ENCODE peak calls at places on chromosomes 6 and 20, in ten cellular contexts. One of them, this sample, is unnamed.

GRCh38 chr6:126066068-126067048 is 80.0 kb downstream of the TRMT11 start:
- DNase-seq in OCI-LY7: no peak
- DNase-seq in fibroblast of lung: no peak
- DNase-seq in pancreas: no peak
- DNase-seq in heart right ventricle: no peak
- DNase-seq in HAP-1: no peak
- DNase-seq in lung: no peak
- DNase-seq in A549: no peak
- DNase-seq in tibial artery: no peak
- DNase-seq in heart left ventricle: no peak
- DNase-seq in this sample: no peak

GRCh38 chr20:45882469-45883099 is 1.6 kb downstream of the ZSWIM1 start:
- DNase-seq in OCI-LY7: no peak
- DNase-seq in heart right ventricle: no peak
- DNase-seq in pancreas: no peak
- DNase-seq in lung: no peak
- DNase-seq in heart left ventricle: no peak
- DNase-seq in tibial artery: no peak
- DNase-seq in A549: no peak
- DNase-seq in HAP-1: no peak
- DNase-seq in fibroblast of lung: no peak
- DNase-seq in this sample: no peak

GRCh38 chr6:161101517-161101916 is 109.9 kb downstream of the MAP3K4 start:
- DNase-seq in A549: no peak
- DNase-seq in OCI-LY7: peak; percentile 10
- DNase-seq in tibial artery: no peak
- DNase-seq in fibroblast of lung: no peak
- DNase-seq in heart right ventricle: no peak
- DNase-seq in heart left ventricle: no peak
- DNase-seq in HAP-1: no peak
- DNase-seq in pancreas: no peak
- DNase-seq in lung: no peak
- DNase-seq in this sample: no peak

GRCh38 chr6:3457710-3458605 is 1.1 kb upstream of the SLC22A23 start:
- DNase-seq in OCI-LY7: no peak
- DNase-seq in pancreas: peak; percentile 54
- DNase-seq in heart left ventricle: peak; percentile 16
- DNase-seq in heart right ventricle: peak; percentile 26
- DNase-seq in lung: no peak
- DNase-seq in tibial artery: peak; percentile 30
- DNase-seq in fibroblast of lung: peak; percentile 41
- DNase-seq in HAP-1: peak; percentile 78
- DNase-seq in A549: peak; percentile 63
- DNase-seq in this sample: no peak

GRCh38 chr20:63278661-63279060 is 6.0 kb downstream of the ARFGAP1 start:
- DNase-seq in heart right ventricle: no peak
- DNase-seq in heart left ventricle: no peak
- DNase-seq in lung: no peak
- DNase-seq in fibroblast of lung: no peak
- DNase-seq in pancreas: peak; percentile 16
- DNase-seq in OCI-LY7: no peak
- DNase-seq in A549: no peak
- DNase-seq in tibial artery: no peak
- DNase-seq in HAP-1: no peak
- DNase-seq in this sample: no peak

GRCh38 chr20:41135888-41136243 is 1.5 kb upstream of the PLCG1 start:
- DNase-seq in tibial artery: no peak
- DNase-seq in OCI-LY7: no peak
- DNase-seq in heart right ventricle: no peak
- DNase-seq in HAP-1: no peak
- DNase-seq in pancreas: no peak
- DNase-seq in heart left ventricle: no peak
- DNase-seq in fibroblast of lung: no peak
- DNase-seq in lung: no peak
- DNase-seq in A549: no peak
- DNase-seq in this sample: no peak

GRCh38 chr20:62234346-62234745 is 4.0 kb upstream of the OSBPL2 start:
- DNase-seq in lung: no peak
- DNase-seq in HAP-1: no peak
- DNase-seq in fibroblast of lung: no peak
- DNase-seq in A549: no peak
- DNase-seq in heart left ventricle: no peak
- DNase-seq in OCI-LY7: no peak
- DNase-seq in tibial artery: no peak
- DNase-seq in heart right ventricle: peak; percentile 49
- DNase-seq in pancreas: peak; percentile 58
- DNase-seq in this sample: no peak

GRCh38 chr6:63923139-63923739 is 287.6 kb downstream of the PHF3 start:
- DNase-seq in tibial artery: no peak
- DNase-seq in heart left ventricle: no peak
- DNase-seq in OCI-LY7: peak; percentile 56
- DNase-seq in heart right ventricle: no peak
- DNase-seq in pancreas: no peak
- DNase-seq in lung: no peak
- DNase-seq in fibroblast of lung: peak; percentile 25
- DNase-seq in HAP-1: peak; percentile 28
- DNase-seq in A549: peak; percentile 31
- DNase-seq in this sample: no peak

GRCh38 chr6:142756215-142756630 is 188.8 kb downstream of the HIVEP2 start:
- DNase-seq in heart left ventricle: no peak
- DNase-seq in fibroblast of lung: peak; percentile 83
- DNase-seq in OCI-LY7: no peak
- DNase-seq in tibial artery: no peak
- DNase-seq in heart right ventricle: no peak
- DNase-seq in A549: peak; percentile 38
- DNase-seq in lung: no peak
- DNase-seq in HAP-1: no peak
- DNase-seq in pancreas: no peak
- DNase-seq in this sample: no peak

GRCh38 chr20:59031326-59032022 is 661 bp downstream of the ATP5F1E start:
- DNase-seq in heart right ventricle: no peak
- DNase-seq in fibroblast of lung: no peak
- DNase-seq in A549: no peak
- DNase-seq in HAP-1: no peak
- DNase-seq in OCI-LY7: peak; percentile 48
- DNase-seq in pancreas: no peak
- DNase-seq in heart left ventricle: no peak
- DNase-seq in lung: no peak
- DNase-seq in tibial artery: no peak
- DNase-seq in this sample: no peak

GRCh38 chr20:46990017-46990810 is 95.6 kb downstream of the EYA2 start:
- DNase-seq in fibroblast of lung: no peak
- DNase-seq in lung: no peak
- DNase-seq in tibial artery: peak; percentile 42
- DNase-seq in pancreas: no peak
- DNase-seq in heart right ventricle: no peak
- DNase-seq in OCI-LY7: no peak
- DNase-seq in heart left ventricle: no peak
- DNase-seq in HAP-1: no peak
- DNase-seq in A549: no peak
- DNase-seq in this sample: no peak

GRCh38 chr20:33663161-33664084 is 1.3 kb downstream of the C20orf144 start:
- DNase-seq in pancreas: peak; percentile 90
- DNase-seq in lung: peak; percentile 82
- DNase-seq in OCI-LY7: peak; percentile 91
- DNase-seq in heart left ventricle: peak; percentile 84
- DNase-seq in tibial artery: peak; percentile 67
- DNase-seq in fibroblast of lung: peak; percentile 72
- DNase-seq in HAP-1: peak; percentile 77
- DNase-seq in heart right ventricle: peak; percentile 87
- DNase-seq in A549: peak; percentile 68
- DNase-seq in this sample: peak; percentile 96

GRCh38 chr6:112189494-112189893 is 64.9 kb downstream of the LAMA4 start:
- DNase-seq in pancreas: no peak
- DNase-seq in heart left ventricle: no peak
- DNase-seq in OCI-LY7: no peak
- DNase-seq in heart right ventricle: peak; percentile 19
- DNase-seq in tibial artery: no peak
- DNase-seq in A549: no peak
- DNase-seq in fibroblast of lung: peak; percentile 74
- DNase-seq in lung: no peak
- DNase-seq in HAP-1: no peak
- DNase-seq in this sample: no peak

GRCh38 chr6:137145421-137145820 is 28.0 kb downstream of the IL22RA2 start:
- DNase-seq in lung: no peak
- DNase-seq in HAP-1: no peak
- DNase-seq in OCI-LY7: no peak
- DNase-seq in fibroblast of lung: no peak
- DNase-seq in heart left ventricle: no peak
- DNase-seq in heart right ventricle: no peak
- DNase-seq in pancreas: no peak
- DNase-seq in A549: no peak
- DNase-seq in tibial artery: no peak
- DNase-seq in this sample: no peak

GRCh38 chr20:58722877-58723627 is 30.5 kb downstream of the NPEPL1 start:
- DNase-seq in HAP-1: no peak
- DNase-seq in fibroblast of lung: no peak
- DNase-seq in heart left ventricle: no peak
- DNase-seq in tibial artery: no peak
- DNase-seq in OCI-LY7: no peak
- DNase-seq in pancreas: no peak
- DNase-seq in A549: no peak
- DNase-seq in heart right ventricle: no peak
- DNase-seq in lung: peak; percentile 23
- DNase-seq in this sample: peak; percentile 37

GRCh38 chr6:37974943-37975342 is 155.4 kb downstream of the ZFAND3 start:
- DNase-seq in lung: no peak
- DNase-seq in pancreas: no peak
- DNase-seq in heart right ventricle: no peak
- DNase-seq in HAP-1: no peak
- DNase-seq in tibial artery: no peak
- DNase-seq in fibroblast of lung: no peak
- DNase-seq in OCI-LY7: no peak
- DNase-seq in A549: no peak
- DNase-seq in heart left ventricle: no peak
- DNase-seq in this sample: no peak

GRCh38 chr6:37971263-37971662 is 151.7 kb downstream of the ZFAND3 start:
- DNase-seq in tibial artery: no peak
- DNase-seq in heart right ventricle: no peak
- DNase-seq in heart left ventricle: no peak
- DNase-seq in pancreas: no peak
- DNase-seq in lung: no peak
- DNase-seq in HAP-1: no peak
- DNase-seq in fibroblast of lung: no peak
- DNase-seq in A549: no peak
- DNase-seq in OCI-LY7: no peak
- DNase-seq in this sample: no peak

GRCh38 chr6:37972994-37973757 is 153.6 kb downstream of the ZFAND3 start:
- DNase-seq in lung: no peak
- DNase-seq in heart right ventricle: no peak
- DNase-seq in pancreas: no peak
- DNase-seq in tibial artery: no peak
- DNase-seq in HAP-1: no peak
- DNase-seq in OCI-LY7: no peak
- DNase-seq in heart left ventricle: no peak
- DNase-seq in A549: no peak
- DNase-seq in fibroblast of lung: no peak
- DNase-seq in this sample: no peak

GRCh38 chr6:37971711-37972410 is 152.3 kb downstream of the ZFAND3 start:
- DNase-seq in A549: no peak
- DNase-seq in heart left ventricle: no peak
- DNase-seq in tibial artery: no peak
- DNase-seq in pancreas: no peak
- DNase-seq in heart right ventricle: no peak
- DNase-seq in lung: no peak
- DNase-seq in OCI-LY7: no peak
- DNase-seq in fibroblast of lung: no peak
- DNase-seq in HAP-1: no peak
- DNase-seq in this sample: no peak

GRCh38 chr6:37974381-37974780 is 154.9 kb downstream of the ZFAND3 start:
- DNase-seq in heart right ventricle: no peak
- DNase-seq in pancreas: no peak
- DNase-seq in heart left ventricle: no peak
- DNase-seq in HAP-1: no peak
- DNase-seq in lung: no peak
- DNase-seq in A549: no peak
- DNase-seq in OCI-LY7: no peak
- DNase-seq in fibroblast of lung: no peak
- DNase-seq in tibial artery: no peak
- DNase-seq in this sample: no peak
- H3K9me3 ChIP-seq in heart right ventricle: peaks cover 17% of the 10 kb centered on the region
- H3K9me3 ChIP-seq in pancreas: no peaks in the 10 kb centered on the region
- H3K9me3 ChIP-seq in heart left ventricle: peaks cover 7% of the 10 kb centered on the region
- H3K9me3 ChIP-seq in HAP-1: no peaks in the 10 kb centered on the region
- H3K9me3 ChIP-seq in lung: no peaks in the 10 kb centered on the region
- H3K9me3 ChIP-seq in A549: peaks cover 10% of the 10 kb centered on the region
- H3K9me3 ChIP-seq in OCI-LY7: peaks cover 16% of the 10 kb centered on the region
- H3K9me3 ChIP-seq in fibroblast of lung: no peaks in the 10 kb centered on the region
- H3K9me3 ChIP-seq in tibial artery: no peaks in the 10 kb centered on the region
- H3K9me3 ChIP-seq in this sample: peaks cover 2% of the 10 kb centered on the region

GRCh38 chr6:35300848-35301247 is 3.2 kb downstream of the DEF6 start:
- DNase-seq in pancreas: no peak
- DNase-seq in OCI-LY7: no peak
- DNase-seq in HAP-1: no peak
- DNase-seq in tibial artery: no peak
- DNase-seq in heart left ventricle: no peak
- DNase-seq in A549: no peak
- DNase-seq in lung: no peak
- DNase-seq in fibroblast of lung: no peak
- DNase-seq in heart right ventricle: no peak
- DNase-seq in this sample: no peak
- H3K4me3 ChIP-seq in pancreas: no peak overlapping the region
- H3K4me3 ChIP-seq in OCI-LY7: peak overlapping the region; percentile 94
- H3K4me3 ChIP-seq in HAP-1: no peak overlapping the region
- H3K4me3 ChIP-seq in tibial artery: no peak overlapping the region
- H3K4me3 ChIP-seq in heart left ventricle: no peak overlapping the region
- H3K4me3 ChIP-seq in A549: no peak overlapping the region
- H3K4me3 ChIP-seq in lung: no peak overlapping the region
- H3K4me3 ChIP-seq in fibroblast of lung: no peak overlapping the region
- H3K4me3 ChIP-seq in heart right ventricle: no peak overlapping the region
- H3K4me3 ChIP-seq in this sample: no peak overlapping the region

GRCh38 chr20:31239139-31239538 is 18.3 kb upstream of the DEFB115 start:
- DNase-seq in HAP-1: no peak
- DNase-seq in heart right ventricle: no peak
- DNase-seq in lung: no peak
- DNase-seq in heart left ventricle: no peak
- DNase-seq in pancreas: no peak
- DNase-seq in A549: no peak
- DNase-seq in tibial artery: no peak
- DNase-seq in fibroblast of lung: no peak
- DNase-seq in OCI-LY7: no peak
- DNase-seq in this sample: no peak

GRCh38 chr20:31237763-31238162 is 19.7 kb upstream of the DEFB115 start:
- DNase-seq in OCI-LY7: no peak
- DNase-seq in heart left ventricle: no peak
- DNase-seq in heart right ventricle: no peak
- DNase-seq in fibroblast of lung: no peak
- DNase-seq in A549: no peak
- DNase-seq in lung: no peak
- DNase-seq in HAP-1: no peak
- DNase-seq in tibial artery: no peak
- DNase-seq in pancreas: no peak
- DNase-seq in this sample: no peak

GRCh38 chr20:31236953-31237352 is 20.5 kb upstream of the DEFB115 start:
- DNase-seq in pancreas: no peak
- DNase-seq in fibroblast of lung: no peak
- DNase-seq in lung: no peak
- DNase-seq in HAP-1: no peak
- DNase-seq in heart left ventricle: no peak
- DNase-seq in A549: no peak
- DNase-seq in heart right ventricle: no peak
- DNase-seq in OCI-LY7: no peak
- DNase-seq in tibial artery: no peak
- DNase-seq in this sample: no peak
- H3K9me3 ChIP-seq in pancreas: no peaks in the 10 kb centered on the region
- H3K9me3 ChIP-seq in fibroblast of lung: peaks cover 3% of the 10 kb centered on the region
- H3K9me3 ChIP-seq in lung: peaks cover 8% of the 10 kb centered on the region
- H3K9me3 ChIP-seq in HAP-1: peaks cover 11% of the 10 kb centered on the region
- H3K9me3 ChIP-seq in heart left ventricle: peaks cover 72% of the 10 kb centered on the region
- H3K9me3 ChIP-seq in A549: peaks cover 5% of the 10 kb centered on the region
- H3K9me3 ChIP-seq in heart right ventricle: peaks cover 100% of the 10 kb centered on the region
- H3K9me3 ChIP-seq in OCI-LY7: peaks cover 75% of the 10 kb centered on the region
- H3K9me3 ChIP-seq in tibial artery: peaks cover 12% of the 10 kb centered on the region
- H3K9me3 ChIP-seq in this sample: peaks cover 3% of the 10 kb centered on the region

GRCh38 chr20:2655331-2656116 is 3.1 kb downstream of the NOP56 start:
- DNase-seq in tibial artery: no peak
- DNase-seq in lung: no peak
- DNase-seq in fibroblast of lung: no peak
- DNase-seq in A549: no peak
- DNase-seq in OCI-LY7: no peak
- DNase-seq in heart right ventricle: no peak
- DNase-seq in HAP-1: no peak
- DNase-seq in heart left ventricle: no peak
- DNase-seq in pancreas: no peak
- DNase-seq in this sample: no peak
- H3K4me3 ChIP-seq in tibial artery: no peak overlapping the region
- H3K4me3 ChIP-seq in lung: no peak overlapping the region
- H3K4me3 ChIP-seq in fibroblast of lung: no peak overlapping the region
- H3K4me3 ChIP-seq in A549: no peak overlapping the region
- H3K4me3 ChIP-seq in OCI-LY7: no peak overlapping the region
- H3K4me3 ChIP-seq in heart right ventricle: no peak overlapping the region
- H3K4me3 ChIP-seq in HAP-1: no peak overlapping the region
- H3K4me3 ChIP-seq in heart left ventricle: no peak overlapping the region
- H3K4me3 ChIP-seq in pancreas: no peak overlapping the region
- H3K4me3 ChIP-seq in this sample: no peak overlapping the region